ENCODE peak calls at places on chromosomes 5 and 9, in nine cellular contexts. Z is GM23338, Y is neural crest cell, M is psoas muscle, X is right lobe of liver, F is activated B cell treated with CpG ODN at 0.5 μM for 24 hours, L is lower leg skin, V is A549, B is fibroblast of the aortic adventitia. Q is an unnamed sample.

GRCh38 chr5:141494761-141495455 is 6.0 kb downstream of the PCDHGC5 start:
- DNase-seq in M (no peak), X (no peak), B (no peak), Y (peak; percentile 43), Z (peak; percentile 62), L (no peak), F (no peak), V (no peak), Q (no peak)

GRCh38 chr9:125949247-125949646 is 202.1 kb downstream of the PBX3 start:
- DNase-seq in V (no peak), X (no peak), L (peak; percentile 26), M (no peak), F (no peak), Z (peak; percentile 21), B (no peak), Y (no peak), Q (no peak)

GRCh38 chr5:134430001-134430569 is 18.4 kb upstream of the CDKN2AIPNL start:
- DNase-seq in Z (peak; percentile 78), V (no peak), L (no peak), F (no peak), M (peak; percentile 6), X (no peak), Y (no peak), B (no peak), Q (no peak)

GRCh38 chr5:133249593-133249992 is 197.8 kb downstream of the HSPA4 start:
- DNase-seq in Z (no peak), L (no peak), V (no peak), M (no peak), Y (no peak), X (no peak), B (no peak), F (no peak), Q (no peak)

GRCh38 chr5:172751761-172752510 is 19.1 kb downstream of the DUSP1 start:
- DNase-seq in L (no peak), F (no peak), Z (no peak), X (no peak), M (no peak), Y (no peak), V (no peak), B (no peak), Q (no peak)

GRCh38 chr5:57432876-57433275 is 49.7 kb downstream of the ACTBL2 start:
- DNase-seq in V (peak; percentile 9), F (no peak), Y (no peak), M (no peak), X (no peak), Z (peak; percentile 39), L (no peak), B (peak; percentile 76), Q (no peak)

GRCh38 chr5:75744355-75744754 is 27.1 kb upstream of the POC5 start:
- DNase-seq in F (no peak), Y (no peak), L (no peak), B (no peak), V (no peak), Z (no peak), X (no peak), M (no peak), Q (no peak)

GRCh38 chr5:143922718-143923117 is 110.8 kb downstream of the HMHB1 start:
- DNase-seq in F (no peak), B (peak; percentile 66), M (no peak), Z (no peak), V (no peak), L (peak; percentile 66), X (no peak), Y (no peak), Q (no peak)

GRCh38 chr9:70220216-70220615 is 38.6 kb upstream of the SMC5 start:
- DNase-seq in L (no peak), V (no peak), B (no peak), Y (no peak), F (no peak), X (no peak), M (no peak), Z (no peak), Q (no peak)

GRCh38 chr9:107484117-107484723 is 5.3 kb downstream of the KLF4 start:
- DNase-seq in V (peak; percentile 51), L (peak; percentile 51), X (no peak), B (peak; percentile 94), Z (peak; percentile 79), F (no peak), M (no peak), Y (peak; percentile 18), Q (peak; percentile 49)

GRCh38 chr9:34961574-34962480 is 3.7 kb downstream of the PHF24 start:
- DNase-seq in V (no peak), Z (peak; percentile 21), Y (no peak), L (no peak), M (no peak), B (peak; percentile 70), F (no peak), X (no peak), Q (no peak)

GRCh38 chr9:4686584-4686983 is 7.2 kb downstream of the CDC37L1 start:
- DNase-seq in Z (no peak), L (no peak), B (no peak), V (no peak), Y (no peak), M (no peak), F (no peak), X (no peak), Q (no peak)

GRCh38 chr9:16515207-16515606 is 355.3 kb downstream of the BNC2 start:
- DNase-seq in M (peak; percentile 37), B (no peak), Y (peak; percentile 8), X (no peak), L (no peak), F (no peak), Z (peak; percentile 57), V (no peak), Q (no peak)

GRCh38 chr9:134057311-134057665 is 10.5 kb downstream of the BRD3 start:
- DNase-seq in V (no peak), B (no peak), M (peak; percentile 44), L (no peak), Z (no peak), X (peak; percentile 47), F (no peak), Y (no peak), Q (no peak)

GRCh38 chr9:127734247-127734746 is 797 bp downstream of the TOR2A start:
- DNase-seq in F (no peak), Z (no peak), M (peak; percentile 69), Y (no peak), X (no peak), B (no peak), L (no peak), V (no peak), Q (no peak)

GRCh38 chr5:132425975-132426524 is 56.5 kb downstream of the SLC22A5 start:
- DNase-seq in M (no peak), V (no peak), Y (no peak), B (no peak), Z (no peak), F (no peak), L (no peak), X (no peak), Q (no peak)

GRCh38 chr9:22240619-22241018 is 206.0 kb upstream of the DMRTA1 start:
- DNase-seq in B (peak; percentile 61), V (no peak), L (no peak), Z (no peak), Y (no peak), X (no peak), F (no peak), M (no peak), Q (no peak)

GRCh38 chr5:168877132-168877895 is 298.1 kb upstream of the PANK3 start:
- DNase-seq in L (no peak), B (no peak), X (peak; percentile 71), Y (no peak), F (no peak), M (no peak), Z (no peak), V (no peak), Q (no peak)

GRCh38 chr9:4301302-4301701 is 1.4 kb upstream of the GLIS3 start:
- DNase-seq in V (no peak), L (no peak), X (no peak), B (peak; percentile 79), M (no peak), F (no peak), Z (no peak), Y (no peak), Q (no peak)

GRCh38 chr5:8861764-8862163 is 684.1 kb downstream of the SEMA5A start:
- DNase-seq in Z (no peak), L (no peak), B (no peak), F (no peak), M (no peak), V (no peak), X (no peak), Y (no peak), Q (no peak)

GRCh38 chr5:8869932-8870331 is 675.9 kb downstream of the SEMA5A start:
- DNase-seq in X (no peak), F (no peak), L (no peak), Y (no peak), V (no peak), B (no peak), Z (no peak), M (no peak), Q (no peak)

GRCh38 chr5:8865686-8866374 is 680.0 kb downstream of the SEMA5A start:
- DNase-seq in L (no peak), X (no peak), F (no peak), M (no peak), B (no peak), V (no peak), Y (no peak), Z (no peak), Q (no peak)

GRCh38 chr5:8864053-8864452 is 681.8 kb downstream of the SEMA5A start:
- DNase-seq in V (no peak), X (no peak), L (no peak), F (no peak), Y (no peak), Z (peak; percentile 78), M (no peak), B (peak; percentile 9), Q (no peak)
- TF ChIP-seq CTCF in V (peak; percentile 11), X (peak; percentile 33), L (no peak), F (no peak), Y (peak; percentile 57), Z (peak; percentile 76), M (no peak), B (peak; percentile 34), Q (no peak)

GRCh38 chr5:51395666-51396356 is 12.6 kb downstream of the ISL1 start:
- DNase-seq in X (no peak), L (no peak), F (no peak), M (no peak), Y (no peak), Z (no peak), B (no peak), V (no peak), Q (no peak)
- TF ChIP-seq CTCF in X (no peak), L (no peak), F (no peak), M (no peak), Y (no peak), Z (no peak), B (no peak), V (no peak), Q (no peak)

GRCh38 chr5:176574297-176574591 is 25.1 kb downstream of the CDHR2 start:
- DNase-seq in Y (no peak), X (no peak), Z (no peak), V (no peak), M (no peak), F (no peak), B (no peak), L (no peak), Q (no peak)
- TF ChIP-seq CTCF in Y (peak; percentile 30), X (no peak), Z (peak; percentile 18), V (no peak), M (no peak), F (no peak), B (no peak), L (no peak), Q (no peak)

DNA sequence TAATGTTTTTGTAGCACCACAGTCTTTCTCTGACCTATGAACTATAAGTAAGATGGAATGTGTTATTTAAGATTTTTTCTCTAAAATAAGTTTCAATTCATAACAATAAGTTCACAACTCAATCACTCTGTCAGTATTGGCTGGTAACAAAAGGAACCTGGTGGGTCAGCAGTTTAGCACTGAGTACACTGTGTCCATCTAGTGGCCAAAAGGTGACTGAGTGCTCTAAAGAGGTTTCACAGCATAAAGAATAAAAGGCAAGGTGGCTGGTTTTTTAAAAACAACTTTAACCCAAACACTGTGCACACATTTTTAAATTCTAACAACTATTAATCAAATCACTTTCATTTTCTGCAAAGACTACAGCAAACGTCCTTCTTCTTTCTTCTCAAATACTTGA is 443.3 kb downstream of the PDE4D start:
- DNase-seq in Z (peak; percentile 36), Y (no peak), F (no peak), B (no peak), X (no peak), V (no peak), M (no peak), L (no peak), Q (no peak)
- TF ChIP-seq CTCF in Z (peak; percentile 58), Y (peak; percentile 31), F (no peak), B (peak; percentile 28), X (peak; percentile 42), V (peak; percentile 48), M (peak; percentile 32), L (no peak), Q (no peak)

Q was measured in uterus.